ENCODE peak calls at places on chromosomes 7 and 10, in nine cellular contexts. S is RWPE2, C is heart left ventricle, Y is psoas muscle, T is retinal pigment epithelial cell, A is GM12865, J is brain microvascular endothelial cell, Z is AG04450, X is lung. O is an unnamed sample.

GRCh38 chr10:79379512-79380124 is 32.3 kb downstream of the PPIF start:
- DNase-seq in Z (no peak), X (no peak), S (peak), C (peak), A (no peak), T (no peak), Y (peak), J (no peak), O (peak)

GRCh38 chr7:3575753-3576531 is 274.9 kb downstream of the SDK1 start:
- DNase-seq in C (no peak), A (no peak), X (no peak), S (no peak), J (no peak), Y (no peak), Z (no peak), T (no peak), O (no peak)

GRCh38 chr7:26151096-26151495 is 902 bp upstream of the NFE2L3 start:
- DNase-seq in Y (no peak), X (no peak), A (no peak), J (no peak), Z (no peak), T (no peak), C (no peak), S (no peak), O (no peak)

GRCh38 chr10:351770-352318 is 216.6 kb downstream of the ZMYND11 start:
- DNase-seq in T (no peak), Z (no peak), S (no peak), A (no peak), X (no peak), C (no peak), Y (no peak), J (no peak), O (no peak)

GRCh38 chr7:42493436-42494198 is 256.6 kb upstream of the GLI3 start:
- DNase-seq in Z (peak), A (no peak), T (peak), S (peak), C (peak), Y (peak), J (peak), X (peak), O (peak)

GRCh38 chr7:74598558-74598957 is 59.0 kb upstream of the GTF2I start:
- DNase-seq in S (no peak), Y (no peak), Z (no peak), C (no peak), J (peak), A (no peak), X (no peak), T (no peak), O (no peak)

GRCh38 chr10:31820794-31821369 is 107.7 kb downstream of the ARHGAP12 start:
- DNase-seq in C (no peak), J (no peak), S (no peak), Z (no peak), A (no peak), Y (no peak), X (no peak), T (no peak), O (no peak)

GRCh38 chr7:73521636-73522080 is 435 bp downstream of the BAZ1B start:
- DNase-seq in T (no peak), X (no peak), S (no peak), C (peak), A (no peak), Y (peak), Z (no peak), J (no peak), O (no peak)

GRCh38 chr10:120586471-120586872 is 129.4 kb downstream of the PLPP4 start:
- DNase-seq in X (no peak), Y (no peak), S (no peak), C (no peak), Z (no peak), A (no peak), J (peak), T (no peak), O (no peak)

GRCh38 chr10:46026106-46026505 is 4.3 kb downstream of the NCOA4 start:
- DNase-seq in C (no peak), T (no peak), Z (no peak), X (no peak), S (no peak), Y (no peak), J (no peak), A (no peak), O (no peak)

GRCh38 chr10:46020344-46020656 is 10.1 kb downstream of the NCOA4 start:
- DNase-seq in Y (no peak), J (no peak), A (no peak), S (no peak), T (no peak), X (no peak), C (no peak), Z (no peak), O (no peak)

GRCh38 chr10:46020871-46021553 is 9.4 kb downstream of the NCOA4 start:
- DNase-seq in J (peak), S (no peak), X (no peak), C (no peak), T (peak), Y (no peak), A (no peak), Z (peak), O (no peak)

GRCh38 chr10:46024948-46025347 is 5.5 kb downstream of the NCOA4 start:
- DNase-seq in A (no peak), C (no peak), S (no peak), Y (no peak), Z (no peak), T (no peak), J (no peak), X (no peak), O (no peak)

GRCh38 chr10:46022978-46023702 is 7.3 kb downstream of the NCOA4 start:
- DNase-seq in X (peak), T (peak), A (peak), Y (peak), J (peak), C (peak), S (peak), Z (peak), O (peak)
- TF ChIP-seq CTCF in X (no peak), T (peak), A (peak), Y (no peak), J (peak), C (peak), S (peak), Z (no peak), O (peak)

GRCh38 chr7:121003986-121004685 is 15.6 kb downstream of the CPED1 start:
- DNase-seq in X (no peak), J (no peak), Y (peak), T (no peak), C (no peak), Z (no peak), A (no peak), S (no peak), O (no peak)

GRCh38 chr7:121000091-121000983 is 11.8 kb downstream of the CPED1 start:
- DNase-seq in Z (no peak), Y (no peak), J (peak), X (no peak), S (no peak), T (no peak), A (no peak), C (no peak), O (no peak)

GRCh38 chr7:121002755-121003114 is 14.2 kb downstream of the CPED1 start:
- DNase-seq in A (no peak), S (no peak), C (no peak), Y (no peak), X (no peak), T (no peak), J (no peak), Z (no peak), O (no peak)

GRCh38 chr7:121001234-121001633 is 12.7 kb downstream of the CPED1 start:
- DNase-seq in Z (no peak), Y (no peak), T (no peak), X (no peak), S (no peak), A (no peak), J (no peak), C (no peak), O (no peak)

DNA sequence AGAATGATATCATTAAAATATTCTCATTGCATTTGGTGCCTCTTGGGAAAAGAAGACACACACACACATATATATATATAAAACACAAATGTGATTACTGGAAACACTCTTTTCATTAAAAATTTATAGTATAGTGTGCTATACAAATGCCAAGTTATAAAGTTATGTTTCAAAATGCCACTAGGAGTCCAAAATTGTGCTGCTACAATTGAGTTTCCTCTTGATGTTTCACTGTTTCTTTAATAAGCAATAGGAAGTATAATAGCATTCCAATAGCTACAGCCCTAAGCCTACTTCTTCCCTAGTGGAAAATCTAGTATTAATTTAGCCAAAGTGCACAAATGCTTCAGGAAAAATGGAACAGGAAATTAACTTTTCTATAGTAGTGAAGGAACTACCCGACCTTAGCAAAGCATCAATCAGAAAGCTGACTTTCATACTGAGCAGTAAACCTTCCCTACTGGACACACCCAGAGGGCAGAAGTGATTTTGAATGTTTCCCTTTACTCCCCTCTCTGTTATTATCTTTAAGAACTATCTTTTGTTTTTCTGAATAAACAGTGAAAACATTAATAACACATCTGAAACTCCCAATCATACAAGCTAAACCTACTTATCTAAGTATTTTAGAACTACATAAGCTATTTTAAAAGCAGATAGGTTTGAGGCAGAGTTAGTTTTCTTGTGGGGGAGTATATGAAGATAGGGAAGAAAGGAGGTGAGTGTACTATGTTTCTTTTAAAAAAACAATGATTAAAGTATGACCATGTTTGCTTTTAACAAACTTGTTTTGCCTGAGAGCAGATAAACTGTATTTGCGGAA is 13.6 kb downstream of the CPED1 start:
- DNase-seq in C (no peak), J (no peak), Z (no peak), A (no peak), Y (no peak), X (no peak), S (no peak), T (no peak), O (no peak)
- TF ChIP-seq CTCF in C (no peak), J (no peak), Z (no peak), A (no peak), Y (peak), X (no peak), S (no peak), T (no peak), O (no peak)

GRCh38 chr7:151028131-151028947 is at the start of gene ABCB8:
- DNase-seq in J (peak), X (peak), T (peak), S (peak), A (peak), C (peak), Y (peak), Z (peak), O (peak)
- TF ChIP-seq CTCF in J (peak), X (peak), T (peak), S (peak), A (peak), C (peak), Y (peak), Z (peak), O (peak)

DNA sequence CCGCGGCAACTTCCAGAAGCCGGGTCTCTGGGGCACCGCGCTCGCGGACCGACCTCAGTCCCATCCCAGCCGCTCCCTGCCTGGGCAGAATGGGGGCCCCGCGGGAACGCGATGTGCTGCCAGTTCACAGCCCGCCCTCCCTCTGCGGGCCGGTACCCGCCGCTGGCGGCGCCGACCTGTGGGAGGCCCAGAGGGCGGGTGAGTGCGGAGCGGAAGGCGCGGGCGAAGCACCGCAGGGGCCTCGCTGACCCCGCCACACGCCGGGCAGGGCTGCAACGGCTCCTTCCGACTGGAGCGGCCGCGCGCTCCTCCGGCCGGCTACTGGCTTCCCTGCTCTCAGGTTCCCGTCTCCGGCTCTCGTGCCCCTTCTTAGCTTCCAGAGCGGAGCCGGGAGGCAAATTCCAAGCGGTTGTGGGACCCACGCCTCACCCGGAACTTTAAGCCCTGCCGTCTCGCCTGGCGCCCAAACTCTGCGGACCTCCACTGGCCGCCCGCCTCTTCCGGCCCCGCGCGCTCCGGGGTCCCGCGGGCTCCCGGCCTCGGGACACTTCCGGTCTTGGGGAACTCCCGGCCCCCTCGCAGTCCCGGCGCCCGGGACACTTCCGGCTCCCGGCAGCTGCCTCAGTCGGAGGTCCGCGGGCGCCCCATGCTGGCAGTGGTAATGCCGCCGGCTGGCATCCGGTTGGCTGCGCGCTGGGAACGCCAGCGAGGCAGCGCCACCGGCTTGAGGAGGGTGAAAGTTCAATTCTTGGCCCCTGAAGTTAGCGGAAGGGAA is at the start of gene CYREN:
- DNase-seq in J (peak), C (peak), Y (peak), A (peak), X (peak), T (peak), S (peak), Z (peak), O (peak)
- TF ChIP-seq CTCF in J (peak), C (peak), Y (peak), A (peak), X (peak), T (peak), S (peak), Z (peak), O (peak)

GRCh38 chr10:77910524-77911145 is 15.9 kb downstream of the DLG5 start:
- DNase-seq in X (no peak), T (no peak), Z (no peak), A (no peak), Y (no peak), S (no peak), C (no peak), J (no peak), O (no peak)

GRCh38 chr10:77906863-77907861 is 19.4 kb downstream of the DLG5 start:
- DNase-seq in S (no peak), J (no peak), Z (no peak), Y (no peak), T (no peak), X (no peak), C (no peak), A (no peak), O (no peak)

GRCh38 chr10:77909021-77909754 is 17.4 kb downstream of the DLG5 start:
- DNase-seq in Y (no peak), C (no peak), Z (no peak), X (no peak), T (no peak), A (no peak), S (no peak), J (no peak), O (no peak)

GRCh38 chr10:77909755-77910375 is 16.7 kb downstream of the DLG5 start:
- DNase-seq in T (peak), Z (no peak), C (no peak), Y (no peak), X (no peak), S (no peak), J (peak), A (no peak), O (no peak)

GRCh38 chr10:77907900-77908717 is 18.4 kb downstream of the DLG5 start:
- DNase-seq in J (no peak), A (peak), C (no peak), X (no peak), T (no peak), Y (no peak), S (no peak), Z (no peak), O (no peak)
- TF ChIP-seq CTCF in J (peak), A (peak), C (no peak), X (no peak), T (peak), Y (peak), S (peak), Z (no peak), O (peak)

DNA sequence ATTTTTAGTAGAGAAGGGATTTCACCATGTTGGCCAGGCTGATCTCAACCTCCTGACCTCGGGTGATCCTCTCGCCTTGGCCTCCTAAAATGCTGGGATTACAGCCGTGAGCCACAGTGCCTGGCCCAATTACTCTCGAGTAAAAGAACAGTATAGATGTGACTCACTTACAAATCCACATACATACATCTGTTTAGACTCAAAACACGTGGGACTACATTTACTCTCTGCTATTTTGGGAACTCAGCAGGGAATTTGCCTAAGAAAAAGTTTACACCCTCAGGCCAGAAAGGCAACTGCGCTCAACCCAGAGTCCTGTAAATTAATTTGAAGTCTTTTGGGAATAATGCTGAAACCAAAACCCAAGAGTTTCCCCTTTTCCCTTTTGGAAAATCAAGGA is 289.7 kb downstream of the KLF6 start:
- DNase-seq in C (no peak), A (no peak), X (no peak), Z (no peak), T (no peak), J (no peak), S (no peak), Y (no peak), O (no peak)
- TF ChIP-seq CTCF in C (no peak), A (no peak), X (no peak), Z (peak), T (no peak), J (no peak), S (no peak), Y (no peak), O (no peak)

GRCh38 chr10:63977329-63977923 is 456.2 kb downstream of the REEP3 start:
- DNase-seq in X (peak), A (peak), T (no peak), S (no peak), C (no peak), J (peak), Y (no peak), Z (no peak), O (peak)
- TF ChIP-seq CTCF in X (peak), A (peak), T (peak), S (peak), C (peak), J (peak), Y (peak), Z (peak), O (peak)

GRCh38 chr7:78018541-78019456 is 220.2 kb downstream of the PHTF2 start:
- DNase-seq in T (no peak), S (no peak), A (peak), Y (peak), Z (no peak), J (peak), C (peak), X (no peak), O (peak)
- TF ChIP-seq CTCF in T (peak), S (no peak), A (no peak), Y (peak), Z (peak), J (peak), C (no peak), X (no peak), O (no peak)

GRCh38 chr7:106072715-106073091 is 39.4 kb downstream of the SYPL1 start:
- DNase-seq in S (no peak), T (no peak), A (no peak), Y (no peak), X (no peak), Z (no peak), J (no peak), C (no peak), O (no peak)
- TF ChIP-seq CTCF in S (no peak), T (no peak), A (no peak), Y (no peak), X (no peak), Z (no peak), J (no peak), C (no peak), O (no peak)

O was measured in neural crest cell.